ENCODE peak calls at places on chromosome 19, in seven cellular contexts. T, N, P, H, J, X and M are unnamed samples. For H3K4me1, the result is how much of the 10 kb centered on the place peaks cover.

GRCh38 chr19:49210108-49210900 is 52.7 kb downstream of the TRPM4 start:
- DNase-seq in H (no peak), P (no peak), J (no peak), X (no peak), N (peak), T (peak), M (no peak)

GRCh38 chr19:3515891-3516422 is 9.8 kb downstream of the FZR1 start:
- DNase-seq in T (no peak), H (no peak), J (no peak), N (no peak), X (no peak), P (no peak), M (no peak)

GRCh38 chr19:30997222-30997621 is 352.0 kb downstream of the TSHZ3 start:
- DNase-seq in X (no peak), J (no peak), T (no peak), N (no peak), P (no peak), H (no peak), M (no peak)

GRCh38 chr19:3346677-3347353 is 19.6 kb upstream of the NFIC start:
- DNase-seq in H (no peak), P (peak), X (peak), T (peak), J (peak), N (peak), M (peak)

GRCh38 chr19:1931445-1931844 is 9.5 kb upstream of the CSNK1G2 start:
- DNase-seq in X (no peak), N (no peak), P (no peak), T (no peak), J (no peak), H (no peak), M (no peak)

GRCh38 chr19:37905936-37906867 is at the start of gene WDR87:
- DNase-seq in H (no peak), P (peak), X (peak), J (no peak), N (peak), T (peak), M (peak)

GRCh38 chr19:58038688-58039204 is 4.9 kb downstream of the ZSCAN1 start:
- DNase-seq in X (no peak), N (no peak), H (no peak), P (no peak), T (no peak), J (no peak), M (no peak)

GRCh38 chr19:1992759-1993260 is 22.7 kb downstream of the BTBD2 start:
- DNase-seq in X (no peak), N (peak), J (no peak), H (no peak), T (no peak), P (no peak), M (no peak)

GRCh38 chr19:35759697-35760096 is 1.7 kb downstream of the PROSER3 start:
- DNase-seq in H (no peak), T (no peak), N (no peak), J (no peak), P (no peak), X (no peak), M (no peak)

GRCh38 chr19:35059006-35059798 is 17.7 kb downstream of the HPN start:
- DNase-seq in N (no peak), T (no peak), P (peak), J (no peak), X (no peak), H (no peak), M (no peak)

GRCh38 chr19:13835791-13836723 is 40.8 kb downstream of the ZSWIM4 start:
- DNase-seq in X (no peak), P (peak), T (no peak), J (peak), H (no peak), N (peak), M (peak)

GRCh38 chr19:56856822-56857221 is 16.3 kb upstream of the PEG3 start:
- DNase-seq in H (no peak), P (no peak), T (no peak), X (no peak), N (no peak), J (no peak), M (no peak)

GRCh38 chr19:12687496-12688196 is at the start of gene GNG14:
- DNase-seq in H (no peak), X (no peak), P (no peak), N (no peak), J (no peak), T (no peak), M (no peak)

GRCh38 chr19:7199613-7200533 is 94.3 kb downstream of the INSR start:
- DNase-seq in N (no peak), P (no peak), H (no peak), J (no peak), X (peak), T (peak), M (no peak)

GRCh38 chr19:7200739-7201138 is 93.5 kb downstream of the INSR start:
- DNase-seq in H (no peak), N (no peak), T (no peak), J (no peak), X (no peak), P (no peak), M (no peak)

DNA sequence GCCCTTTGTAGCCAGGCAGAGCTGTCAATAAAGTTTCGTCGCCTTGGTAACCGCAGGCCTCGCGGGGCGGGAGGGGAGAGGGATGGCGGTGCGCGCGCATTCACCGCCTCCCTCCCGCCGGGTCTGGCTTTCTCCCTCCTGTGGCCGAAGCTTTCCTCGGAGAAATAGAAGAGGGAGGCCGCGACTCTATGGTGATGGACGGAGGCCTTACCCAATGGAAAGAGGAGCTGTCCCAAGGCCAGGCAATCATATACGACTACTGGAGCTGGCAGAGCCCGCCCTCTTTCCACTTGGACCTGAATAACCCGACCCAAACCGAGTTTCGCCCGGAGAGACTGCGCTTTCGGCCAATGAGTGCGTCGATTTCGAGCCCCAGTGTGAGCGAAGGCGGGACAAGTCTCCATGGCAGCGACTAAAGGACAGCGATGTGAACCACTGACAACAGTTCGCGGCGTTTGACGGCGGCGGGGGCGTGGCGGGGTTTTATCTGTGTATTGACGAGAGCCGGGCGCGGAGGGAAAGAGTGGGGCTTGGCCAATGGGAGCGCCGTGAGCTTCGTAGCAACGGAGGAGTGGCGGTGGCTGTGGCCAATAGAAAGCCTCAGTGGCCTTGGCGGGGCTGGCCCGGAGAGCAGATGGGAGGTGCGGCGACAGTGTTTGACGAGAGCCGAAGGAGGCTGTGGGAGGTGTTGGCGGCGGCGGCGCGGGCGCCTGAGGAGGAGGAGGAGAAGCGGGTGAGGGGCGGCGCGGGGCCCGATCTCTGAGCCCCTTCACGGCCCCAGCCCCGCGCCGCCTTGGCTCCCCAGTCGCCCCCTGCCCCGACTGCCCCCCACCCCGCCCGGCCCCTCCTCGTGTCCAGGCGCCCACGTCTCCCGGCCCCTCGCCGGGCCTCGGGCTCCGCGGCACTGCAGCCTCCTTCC is at the start of gene KMT5C:
- DNase-seq in J (peak), H (peak), X (peak), N (peak), P (peak), T (peak), M (peak)
- TF ChIP-seq CTCF in J (peak), H (peak), X (peak), N (peak), P (peak), T (peak), M (no peak)

GRCh38 chr19:15249912-15250634 is 17.8 kb upstream of the EPHX3 start:
- DNase-seq in T (no peak), H (no peak), X (no peak), N (peak), J (peak), P (peak), M (no peak)
- H3K4me1 ChIP-seq in T (under half), H (half or more), X (half or more), N (half or more), J (half or more), P (half or more), M (under half)

GRCh38 chr19:47663911-47664771 is 49.1 kb upstream of the EHD2 start:
- DNase-seq in N (peak), H (peak), J (peak), P (no peak), X (peak), T (peak), M (peak)

GRCh38 chr19:47661161-47661560 is 52.1 kb upstream of the EHD2 start:
- DNase-seq in P (no peak), J (peak), X (no peak), T (no peak), H (no peak), N (no peak), M (no peak)

GRCh38 chr19:47663435-47663910 is 49.7 kb upstream of the EHD2 start:
- DNase-seq in N (no peak), H (no peak), J (no peak), P (no peak), T (no peak), X (no peak), M (no peak)

GRCh38 chr19:47660435-47660832 is 51.5 kb downstream of the BICRA start:
- DNase-seq in H (no peak), X (no peak), J (no peak), P (no peak), N (no peak), T (peak), M (no peak)

GRCh38 chr19:47661571-47661970 is 51.7 kb upstream of the EHD2 start:
- DNase-seq in J (no peak), H (no peak), X (no peak), T (no peak), N (no peak), P (no peak), M (no peak)
- H3K27ac ChIP-seq in J (peak), H (peak), X (peak), T (peak), N (peak), P (peak), M (peak)

GRCh38 chr19:33358408-33358807 is 15.1 kb upstream of the CEBPG start:
- DNase-seq in X (no peak), J (no peak), H (no peak), N (no peak), P (no peak), T (no peak), M (no peak)

GRCh38 chr19:33350538-33351309 is 22.8 kb upstream of the CEBPG start:
- DNase-seq in P (no peak), X (no peak), T (no peak), N (no peak), H (no peak), J (no peak), M (no peak)

GRCh38 chr19:33349319-33350289 is 23.9 kb upstream of the CEBPG start:
- DNase-seq in J (no peak), X (no peak), T (no peak), P (no peak), N (no peak), H (no peak), M (no peak)

GRCh38 chr19:33359581-33359980 is 13.9 kb upstream of the CEBPG start:
- DNase-seq in P (no peak), J (no peak), X (no peak), T (no peak), N (no peak), H (no peak), M (no peak)

GRCh38 chr19:33355535-33355934 is 18.0 kb upstream of the CEBPG start:
- DNase-seq in P (no peak), N (no peak), J (no peak), X (no peak), T (no peak), H (no peak), M (no peak)
- TF ChIP-seq CTCF in P (no peak), N (no peak), J (no peak), X (no peak), T (no peak), H (no peak), M (no peak)